ENCODE peak calls at places on chromosomes 13 and 19, in eight cellular contexts. T is mucosa of gallbladder; I is stomach; A is A172; O is NT2/D1; V is activated T-cell treated with anti-CD3 and anti-CD28 coated beads, Interleukin-2, amount 50 U/mL, for 4 hours; E is cardiac fibroblast; D is gastrocnemius medialis. S is an unnamed sample.

GRCh38 chr13:29362849-29363604 is 232.5 kb downstream of the SLC7A1 start:
- DNase-seq in E (peak; percentile 58), T (peak; percentile 50), O (peak; percentile 38), D (no peak), I (peak; percentile 30), A (peak; percentile 56), V (no peak), S (peak; percentile 32)

GRCh38 chr19:16068696-16069259 is 7.5 kb upstream of the TPM4 start:
- DNase-seq in I (no peak), A (no peak), V (no peak), O (no peak), D (no peak), T (no peak), E (no peak), S (no peak)

GRCh38 chr13:28576037-28576436 is 81.1 kb upstream of the FLT1 start:
- DNase-seq in D (no peak), T (no peak), A (no peak), V (no peak), O (no peak), I (no peak), E (no peak), S (no peak)

GRCh38 chr13:54078271-54078670 is 1049.7 kb downstream of the OLFM4 start:
- DNase-seq in T (no peak), A (no peak), D (no peak), I (no peak), V (no peak), O (no peak), E (no peak), S (no peak)

GRCh38 chr13:112213467-112214245 is 146.7 kb downstream of the SOX1 start:
- DNase-seq in A (no peak), I (peak; percentile 40), V (no peak), D (no peak), T (peak; percentile 25), O (no peak), E (no peak), S (no peak)

GRCh38 chr19:34676697-34677385 is at the start of gene SCGB2B2:
- DNase-seq in T (no peak), I (no peak), O (peak; percentile 35), A (no peak), V (no peak), D (no peak), E (no peak), S (peak; percentile 87)

GRCh38 chr13:84912720-84913119 is 886.5 kb downstream of the SLITRK6 start:
- DNase-seq in E (no peak), V (no peak), T (no peak), A (no peak), I (no peak), D (no peak), O (no peak), S (no peak)

GRCh38 chr19:13396256-13397080 is 109.8 kb downstream of the CACNA1A start:
- DNase-seq in I (no peak), V (no peak), T (peak; percentile 60), A (peak; percentile 76), E (peak; percentile 87), O (peak; percentile 30), D (peak; percentile 5), S (peak; percentile 3)

GRCh38 chr13:40341086-40341471 is 325.4 kb downstream of the FOXO1 start:
- DNase-seq in A (no peak), V (no peak), T (no peak), D (no peak), E (no peak), O (no peak), I (no peak), S (no peak)

GRCh38 chr19:37654118-37654517 is 1.1 kb downstream of the ZFP30 start:
- DNase-seq in E (no peak), I (no peak), V (no peak), T (no peak), A (no peak), D (no peak), O (no peak), S (no peak)

GRCh38 chr13:110650436-110650835 is 35.1 kb downstream of the NAXD start:
- DNase-seq in O (no peak), E (no peak), V (no peak), D (no peak), T (no peak), A (no peak), I (no peak), S (no peak)

GRCh38 chr19:12195501-12195860 is 32.6 kb downstream of the ZNF136 start:
- DNase-seq in I (no peak), O (peak; percentile 25), D (no peak), T (no peak), V (no peak), A (no peak), E (no peak), S (no peak)

GRCh38 chr13:43874512-43875092 is 4.9 kb downstream of the CCDC122 start:
- DNase-seq in V (no peak), E (peak; percentile 58), O (no peak), T (no peak), D (no peak), A (peak; percentile 17), I (no peak), S (no peak)

GRCh38 chr19:56840452-56841193 is at the start of the genes PEG3 and ZIM2:
- DNase-seq in T (peak; percentile 28), D (no peak), O (peak; percentile 89), A (no peak), E (no peak), I (no peak), V (no peak), S (peak; percentile 71)

GRCh38 chr19:27794444-27795042 is 1418.4 kb downstream of the UQCRFS1 start:
- DNase-seq in E (peak; percentile 50), I (no peak), A (peak; percentile 30), T (no peak), D (no peak), V (no peak), O (no peak), S (peak; percentile 2)

GRCh38 chr19:12984683-12985048 is 10.6 kb upstream of the NFIX start:
- DNase-seq in A (no peak), I (no peak), D (no peak), T (no peak), V (no peak), O (no peak), E (no peak), S (no peak)

GRCh38 chr19:38781058-38781457 is 7.7 kb upstream of the LGALS7 start:
- DNase-seq in E (no peak), I (no peak), O (no peak), A (no peak), V (no peak), T (no peak), D (no peak), S (no peak)

GRCh38 chr19:9151367-9151766 is 11.2 kb downstream of the ZNF317 start:
- DNase-seq in A (no peak), O (no peak), I (no peak), E (no peak), T (no peak), D (no peak), V (no peak), S (no peak)

GRCh38 chr19:39843919-39844793 is 2.0 kb downstream of the FBL start:
- DNase-seq in E (peak; percentile 71), A (peak; percentile 25), I (no peak), T (no peak), D (no peak), O (no peak), V (no peak), S (no peak)

GRCh38 chr19:17234911-17235617 is 9.0 kb downstream of the OCEL1 start:
- DNase-seq in T (peak; percentile 44), O (no peak), A (no peak), D (no peak), I (peak; percentile 68), V (peak; percentile 59), E (peak; percentile 54), S (peak; percentile 49)

GRCh38 chr13:113448885-113449692 is 4.2 kb downstream of the ADPRHL1 start:
- DNase-seq in D (no peak), E (peak; percentile 22), A (no peak), I (peak; percentile 86), O (no peak), V (peak; percentile 18), T (peak; percentile 52), S (no peak)

GRCh38 chr13:73607489-73608156 is 526.6 kb downstream of the KLF12 start:
- DNase-seq in A (no peak), T (no peak), I (no peak), V (no peak), E (no peak), D (no peak), O (no peak), S (no peak)

GRCh38 chr19:4294389-4294788 is 7.8 kb downstream of the TMIGD2 start:
- DNase-seq in V (no peak), T (no peak), A (no peak), E (no peak), I (no peak), O (no peak), D (no peak), S (no peak)

GRCh38 chr13:51946163-51946669 is 65.0 kb downstream of the ATP7B start:
- DNase-seq in A (no peak), D (no peak), I (no peak), T (no peak), E (no peak), O (no peak), V (no peak), S (no peak)

GRCh38 chr19:15563325-15563794 is 51.7 kb upstream of the CYP4F8 start:
- DNase-seq in O (no peak), I (peak; percentile 61), E (peak; percentile 5), A (no peak), V (no peak), D (no peak), T (peak; percentile 83), S (peak; percentile 48)

GRCh38 chr13:95956589-95957148 is 96.5 kb downstream of the UGGT2 start:
- DNase-seq in E (peak; percentile 57), A (no peak), V (no peak), I (no peak), D (no peak), O (no peak), T (no peak), S (no peak)

GRCh38 chr13:26721251-26721939 is 39.2 kb downstream of the GPR12 start:
- DNase-seq in V (no peak), E (no peak), D (no peak), I (peak; percentile 30), O (no peak), A (no peak), T (no peak), S (no peak)

S was measured in thyroid gland.